ENCODE peak calls at places on chromosomes 11 and 22, in five cellular contexts. S, L, C, O and K are unnamed samples.

GRCh38 chr22:31490496-31490925 is 869 bp upstream of the EIF4ENIF1 start:
- DNase-seq in S (peak), L (peak), C (peak), O (peak), K (peak)

GRCh38 chr11:35330924-35331323 is 88.4 kb downstream of the SLC1A2 start:
- DNase-seq in S (peak), L (no peak), C (no peak), O (no peak), K (no peak)

GRCh38 chr11:47987781-47988180 is 7.4 kb downstream of the PTPRJ start:
- DNase-seq in S (no peak), L (no peak), C (no peak), O (no peak), K (no peak)

GRCh38 chr11:110069158-110069737 is 23.9 kb upstream of the ZC3H12C start:
- DNase-seq in S (no peak), L (peak), C (peak), O (no peak), K (peak)

GRCh38 chr22:32544953-32545558 is 70.4 kb downstream of the FBXO7 start:
- DNase-seq in S (no peak), L (peak), C (no peak), O (no peak), K (peak)

GRCh38 chr11:72233056-72233772 is 8.6 kb downstream of the INPPL1 start:
- DNase-seq in S (no peak), L (no peak), C (no peak), O (no peak), K (no peak)

GRCh38 chr11:33065445-33066178 is 26.2 kb downstream of the TCP11L1 start:
- DNase-seq in S (peak), L (peak), C (peak), O (peak), K (peak)

GRCh38 chr22:30212363-30212995 is 34.1 kb downstream of the LIF start:
- DNase-seq in S (no peak), L (peak), C (no peak), O (peak), K (peak)

GRCh38 chr11:102577182-102577581 is 46.6 kb upstream of the MMP7 start:
- DNase-seq in S (no peak), L (peak), C (no peak), O (no peak), K (no peak)

DNA sequence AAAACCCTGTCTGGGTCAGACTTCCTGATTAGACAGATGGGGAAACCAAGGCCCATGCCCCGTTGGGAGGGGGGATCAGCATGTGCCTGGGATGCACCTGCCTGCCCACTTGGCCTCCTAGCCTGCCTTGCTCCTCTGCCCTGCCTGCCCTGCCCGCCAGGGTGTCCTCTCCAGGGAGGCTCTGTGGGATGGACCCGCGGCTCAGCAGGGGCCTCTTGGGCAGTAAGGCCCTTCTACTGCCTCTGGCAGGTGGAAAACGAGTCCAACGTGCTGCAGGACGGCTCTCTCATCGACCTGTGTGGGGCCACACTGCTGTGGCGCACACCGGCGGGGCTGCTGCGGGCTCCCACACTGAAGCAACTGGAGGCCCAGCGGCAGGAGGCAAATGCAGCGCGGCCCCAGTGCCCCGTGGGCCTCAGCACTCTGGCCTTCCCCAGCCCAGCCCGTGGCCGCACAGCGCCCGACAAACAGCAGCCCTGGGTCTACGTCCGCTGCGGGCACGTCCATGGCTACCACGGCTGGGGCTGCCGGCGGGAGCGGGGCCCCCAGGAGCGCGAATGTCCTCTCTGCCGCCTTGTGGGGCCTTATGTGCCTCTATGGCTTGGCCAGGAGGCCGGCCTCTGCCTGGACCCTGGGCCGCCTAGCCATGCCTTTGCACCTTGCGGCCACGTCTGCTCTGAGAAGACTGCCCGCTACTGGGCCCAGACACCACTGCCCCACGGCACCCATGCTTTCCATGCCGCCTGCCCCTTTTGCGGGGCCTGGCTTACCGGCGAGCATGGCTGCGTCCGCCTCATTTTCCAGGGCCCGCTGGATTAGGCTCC is 4.7 kb upstream of the DPP3 start:
- DNase-seq in S (no peak), L (no peak), C (no peak), O (no peak), K (no peak)
- H3K27ac ChIP-seq in S (no peak), L (no peak), C (no peak), O (no peak), K (no peak)

GRCh38 chr11:12540913-12541587 is 133.2 kb upstream of the TEAD1 start:
- DNase-seq in S (no peak), L (peak), C (no peak), O (peak), K (peak)
- TF ChIP-seq CTCF in S (no peak), L (peak), C (no peak), O (peak), K (peak)

GRCh38 chr11:17770048-17770652 is 35.6 kb downstream of the KCNC1 start:
- DNase-seq in S (no peak), L (no peak), C (no peak), O (no peak), K (peak)
- H3K27ac ChIP-seq in S (no peak), L (no peak), C (no peak), O (no peak), K (no peak)

GRCh38 chr11:65415499-65416340 is 6.9 kb upstream of the NEAT1 start:
- DNase-seq in S (no peak), L (no peak), C (no peak), O (no peak), K (no peak)

GRCh38 chr11:65411681-65412070 is 10.9 kb upstream of the NEAT1 start:
- DNase-seq in S (no peak), L (no peak), C (no peak), O (no peak), K (no peak)

GRCh38 chr11:65414776-65415498 is 7.7 kb upstream of the NEAT1 start:
- DNase-seq in S (no peak), L (peak), C (no peak), O (no peak), K (no peak)

GRCh38 chr11:65410936-65411680 is 11.5 kb upstream of the NEAT1 start:
- DNase-seq in S (no peak), L (no peak), C (no peak), O (no peak), K (no peak)

DNA sequence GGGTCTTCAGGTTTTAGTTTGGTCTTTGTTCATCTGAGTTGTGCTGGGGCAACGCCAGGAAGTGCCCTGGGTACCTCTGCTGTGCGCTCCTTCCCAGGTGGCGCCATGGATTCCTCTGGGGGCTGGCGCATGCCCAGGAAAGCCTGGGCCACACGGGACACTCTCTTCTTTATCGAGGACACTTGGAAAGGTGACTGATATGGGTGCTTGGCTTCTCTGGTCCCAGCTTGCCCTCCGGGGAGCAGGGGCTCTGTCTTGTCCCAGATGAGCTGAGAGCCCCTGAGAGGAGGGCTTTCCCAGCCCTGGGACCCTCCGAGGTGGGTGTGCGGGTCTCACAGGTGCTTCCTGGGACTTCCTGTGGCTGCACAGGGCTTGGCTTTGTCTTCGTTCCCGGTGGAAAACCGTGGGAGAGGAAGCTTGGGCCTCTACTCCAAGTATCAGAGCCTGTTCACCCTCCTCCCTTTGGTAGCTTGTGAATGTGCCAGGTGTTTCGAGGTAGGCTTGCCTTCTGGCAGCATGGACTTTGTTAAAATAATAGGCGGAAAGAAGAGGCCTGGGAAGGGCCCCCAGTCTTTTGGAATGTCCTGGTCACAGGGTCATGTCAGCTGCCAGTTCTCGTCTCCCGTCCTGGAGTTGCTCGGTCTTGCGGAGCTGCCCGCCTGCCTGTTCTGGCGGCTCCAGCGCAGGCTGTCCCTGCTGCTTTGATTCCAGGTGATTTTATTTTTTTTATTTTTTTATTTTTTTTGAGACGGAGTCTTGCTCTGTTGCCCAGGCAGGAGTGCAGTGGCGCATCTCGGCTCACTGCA is 10.1 kb upstream of the NEAT1 start:
- DNase-seq in S (no peak), L (no peak), C (no peak), O (no peak), K (peak)
- TF ChIP-seq CTCF in S (no peak), L (no peak), C (no peak), O (no peak), K (no peak)

DNA sequence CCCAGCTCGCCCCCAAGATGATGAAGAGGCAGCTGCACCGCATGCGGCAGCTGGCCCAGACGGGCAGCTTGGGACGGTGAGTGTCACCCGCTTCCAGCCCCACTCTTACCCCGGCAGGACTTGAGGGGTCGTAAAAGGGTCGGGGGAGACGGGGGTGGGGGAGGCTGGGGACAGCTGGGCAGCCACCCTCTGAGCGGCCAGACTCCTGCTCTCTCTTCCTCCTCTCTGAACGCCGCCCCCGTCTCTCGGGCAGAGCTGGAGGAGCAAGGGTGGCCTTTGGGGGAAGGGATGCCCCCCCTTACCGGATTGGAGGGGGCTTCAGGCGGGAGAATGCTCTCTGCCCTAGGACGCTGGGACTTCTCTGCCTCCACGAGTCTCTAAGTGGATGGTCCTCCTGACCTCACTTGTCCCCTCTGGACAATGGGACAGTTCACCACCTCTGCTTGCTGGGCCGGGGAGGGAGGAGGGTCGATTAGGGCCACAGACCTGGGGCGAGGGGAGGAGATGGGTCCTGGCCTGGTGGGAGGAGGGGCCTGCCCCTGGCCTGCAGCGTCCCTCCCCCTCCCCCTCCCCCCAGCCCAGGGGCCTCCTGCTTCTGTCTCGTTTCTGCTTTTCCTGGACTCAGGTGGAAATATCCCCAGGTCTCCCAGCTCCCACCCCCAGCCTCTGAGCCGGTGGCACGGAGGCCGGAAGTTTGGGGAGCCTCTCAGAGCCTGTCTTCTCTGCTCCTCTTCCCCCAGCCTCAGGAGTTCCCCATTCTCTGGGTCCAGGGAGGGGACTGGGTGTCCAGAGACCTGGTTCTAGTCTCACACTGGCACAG is 512 bp downstream of the SH3BP1 start:
- DNase-seq in S (no peak), L (no peak), C (no peak), O (no peak), K (no peak)
- H3K27ac ChIP-seq in S (peak), L (peak), C (peak), O (peak), K (no peak)